ENCODE peak calls at places on chromosome 21, in four cellular contexts. One of them, this sample, is unnamed.

GRCh38 chr21:36487641-36488307 is 7.9 kb upstream of the CLDN14 start:
- DNase-seq in right atrium auricular region: no peak
- DNase-seq in prostate gland: peak
- DNase-seq in LHCN-M2: no peak
- DNase-seq in this sample: no peak

GRCh38 chr21:21813295-21813694 is 815.1 kb downstream of the NCAM2 start:
- DNase-seq in right atrium auricular region: no peak
- DNase-seq in prostate gland: no peak
- DNase-seq in LHCN-M2: no peak
- DNase-seq in this sample: no peak

GRCh38 chr21:22476726-22477646 is 1478.8 kb downstream of the NCAM2 start:
- DNase-seq in right atrium auricular region: no peak
- DNase-seq in prostate gland: no peak
- DNase-seq in LHCN-M2: no peak
- DNase-seq in this sample: no peak

GRCh38 chr21:28714795-28715464 is 277.7 kb downstream of the LTN1 start:
- DNase-seq in right atrium auricular region: no peak
- DNase-seq in prostate gland: no peak
- DNase-seq in LHCN-M2: peak
- DNase-seq in this sample: no peak

GRCh38 chr21:43829161-43829560 is 35.9 kb upstream of the AGPAT3 start:
- DNase-seq in right atrium auricular region: no peak
- DNase-seq in prostate gland: no peak
- DNase-seq in LHCN-M2: no peak
- DNase-seq in this sample: no peak

GRCh38 chr21:15722591-15723324 is 7.0 kb upstream of the USP25 start:
- DNase-seq in right atrium auricular region: no peak
- DNase-seq in prostate gland: peak
- DNase-seq in LHCN-M2: no peak
- DNase-seq in this sample: no peak

GRCh38 chr21:42315296-42315891 is at the start of gene TFF3:
- DNase-seq in right atrium auricular region: peak
- DNase-seq in prostate gland: peak
- DNase-seq in LHCN-M2: no peak
- DNase-seq in this sample: no peak

GRCh38 chr21:37367758-37368535 is 1.4 kb downstream of the DYRK1A start:
- DNase-seq in right atrium auricular region: no peak
- DNase-seq in prostate gland: peak
- DNase-seq in LHCN-M2: peak
- DNase-seq in this sample: no peak

GRCh38 chr21:35106246-35106835 is 57.2 kb upstream of the RUNX1 start:
- DNase-seq in right atrium auricular region: peak
- DNase-seq in prostate gland: no peak
- DNase-seq in LHCN-M2: no peak
- DNase-seq in this sample: no peak

GRCh38 chr21:14678987-14679574 is 133.0 kb upstream of the SAMSN1 start:
- DNase-seq in right atrium auricular region: no peak
- DNase-seq in prostate gland: no peak
- DNase-seq in LHCN-M2: no peak
- DNase-seq in this sample: no peak

GRCh38 chr21:41536076-41536826 is 28.3 kb upstream of the TMPRSS2 start:
- DNase-seq in right atrium auricular region: no peak
- DNase-seq in prostate gland: peak
- DNase-seq in LHCN-M2: no peak
- DNase-seq in this sample: no peak

GRCh38 chr21:19999369-20000272 is 998.6 kb upstream of the NCAM2 start:
- DNase-seq in right atrium auricular region: no peak
- DNase-seq in prostate gland: no peak
- DNase-seq in LHCN-M2: no peak
- DNase-seq in this sample: no peak

GRCh38 chr21:34072145-34073031 is 990 bp upstream of the MRPS6 start:
- DNase-seq in right atrium auricular region: no peak
- DNase-seq in prostate gland: peak
- DNase-seq in LHCN-M2: no peak
- DNase-seq in this sample: no peak

This sample was measured in GM18507.